ENCODE peak calls at places on chromosome X, in six cellular contexts. One of them, this sample, is unnamed.

GRCh38 chrX:47497274-47497673 is 14.3 kb upstream of the ZNF41 start:
- DNase-seq in HCT116: no peak
- DNase-seq in cardiac muscle cell: peak; percentile 56
- DNase-seq in tibial nerve: no peak
- DNase-seq in PC-3: peak; percentile 62
- DNase-seq in spleen: no peak
- DNase-seq in this sample: no peak

GRCh38 chrX:108088511-108088910 is 2.8 kb downstream of the PSMD10 start:
- DNase-seq in tibial nerve: no peak
- DNase-seq in HCT116: no peak
- DNase-seq in PC-3: no peak
- DNase-seq in cardiac muscle cell: no peak
- DNase-seq in spleen: no peak
- DNase-seq in this sample: no peak

GRCh38 chrX:114976321-114976720 is 41.1 kb downstream of the IL13RA2 start:
- DNase-seq in PC-3: peak; percentile 83
- DNase-seq in tibial nerve: no peak
- DNase-seq in HCT116: no peak
- DNase-seq in cardiac muscle cell: peak; percentile 43
- DNase-seq in spleen: no peak
- DNase-seq in this sample: no peak

GRCh38 chrX:66672106-66672505 is 33.2 kb upstream of the EDA2R start:
- DNase-seq in PC-3: no peak
- DNase-seq in tibial nerve: no peak
- DNase-seq in spleen: no peak
- DNase-seq in cardiac muscle cell: no peak
- DNase-seq in HCT116: no peak
- DNase-seq in this sample: no peak

GRCh38 chrX:10007604-10008003 is 40.4 kb downstream of the CLDN34 start:
- DNase-seq in HCT116: no peak
- DNase-seq in spleen: no peak
- DNase-seq in PC-3: no peak
- DNase-seq in tibial nerve: no peak
- DNase-seq in cardiac muscle cell: peak; percentile 45
- DNase-seq in this sample: no peak

GRCh38 chrX:112642349-112642748 is 37.4 kb downstream of the LHFPL1 start:
- DNase-seq in HCT116: peak; percentile 21
- DNase-seq in PC-3: peak; percentile 51
- DNase-seq in spleen: no peak
- DNase-seq in cardiac muscle cell: peak; percentile 57
- DNase-seq in tibial nerve: peak; percentile 25
- DNase-seq in this sample: peak; percentile 0

GRCh38 chrX:13059676-13060499 is 15.5 kb upstream of the FAM9C start:
- DNase-seq in HCT116: peak; percentile 26
- DNase-seq in PC-3: peak; percentile 90
- DNase-seq in spleen: no peak
- DNase-seq in cardiac muscle cell: peak; percentile 44
- DNase-seq in tibial nerve: no peak
- DNase-seq in this sample: no peak

GRCh38 chrX:7146703-7147430 is 645 bp upstream of the STS start:
- DNase-seq in HCT116: no peak
- DNase-seq in cardiac muscle cell: peak; percentile 7
- DNase-seq in tibial nerve: peak; percentile 5
- DNase-seq in spleen: no peak
- DNase-seq in PC-3: no peak
- DNase-seq in this sample: no peak

GRCh38 chrX:19721726-19722370 is 165.6 kb downstream of the SH3KBP1 start:
- DNase-seq in cardiac muscle cell: no peak
- DNase-seq in HCT116: no peak
- DNase-seq in tibial nerve: no peak
- DNase-seq in spleen: no peak
- DNase-seq in PC-3: no peak
- DNase-seq in this sample: no peak

GRCh38 chrX:139287155-139287924 is 243.2 kb upstream of the F9 start:
- DNase-seq in PC-3: peak; percentile 60
- DNase-seq in spleen: no peak
- DNase-seq in HCT116: no peak
- DNase-seq in cardiac muscle cell: no peak
- DNase-seq in tibial nerve: no peak
- DNase-seq in this sample: no peak

GRCh38 chrX:135454816-135455215 is 33.1 kb downstream of the SMIM10L2A start:
- DNase-seq in HCT116: no peak
- DNase-seq in cardiac muscle cell: peak; percentile 13
- DNase-seq in spleen: no peak
- DNase-seq in tibial nerve: no peak
- DNase-seq in PC-3: no peak
- DNase-seq in this sample: no peak

GRCh38 chrX:51494409-51494808 is 2.0 kb downstream of the NUDT11 start:
- DNase-seq in cardiac muscle cell: peak; percentile 10
- DNase-seq in spleen: no peak
- DNase-seq in HCT116: no peak
- DNase-seq in PC-3: peak; percentile 11
- DNase-seq in tibial nerve: no peak
- DNase-seq in this sample: no peak

GRCh38 chrX:110268875-110269274 is 49.0 kb downstream of the AMMECR1 start:
- DNase-seq in spleen: no peak
- DNase-seq in HCT116: no peak
- DNase-seq in tibial nerve: no peak
- DNase-seq in PC-3: no peak
- DNase-seq in cardiac muscle cell: no peak
- DNase-seq in this sample: no peak

GRCh38 chrX:29872831-29873230 is 342.5 kb upstream of the MAGEB2 start:
- DNase-seq in HCT116: no peak
- DNase-seq in PC-3: no peak
- DNase-seq in cardiac muscle cell: no peak
- DNase-seq in spleen: no peak
- DNase-seq in tibial nerve: no peak
- DNase-seq in this sample: no peak

GRCh38 chrX:119008122-119008744 is 33.8 kb downstream of the LONRF3 start:
- DNase-seq in cardiac muscle cell: peak; percentile 50
- DNase-seq in PC-3: peak; percentile 42
- DNase-seq in spleen: no peak
- DNase-seq in HCT116: no peak
- DNase-seq in tibial nerve: no peak
- DNase-seq in this sample: peak; percentile 14

GRCh38 chrX:110316351-110317078 is 1.4 kb downstream of the AMMECR1 start:
- DNase-seq in cardiac muscle cell: peak; percentile 22
- DNase-seq in HCT116: no peak
- DNase-seq in spleen: no peak
- DNase-seq in PC-3: no peak
- DNase-seq in tibial nerve: no peak
- DNase-seq in this sample: no peak

GRCh38 chrX:110346681-110347080 is 12.0 kb upstream of the RTL9 start:
- DNase-seq in PC-3: no peak
- DNase-seq in spleen: no peak
- DNase-seq in cardiac muscle cell: peak; percentile 40
- DNase-seq in HCT116: no peak
- DNase-seq in tibial nerve: no peak
- DNase-seq in this sample: no peak

GRCh38 chrX:617401-617800 is 13.2 kb upstream of the SHOX start:
- DNase-seq in spleen: no peak
- DNase-seq in tibial nerve: no peak
- DNase-seq in cardiac muscle cell: no peak
- DNase-seq in PC-3: no peak
- DNase-seq in HCT116: no peak
- DNase-seq in this sample: no peak

GRCh38 chrX:46979340-46979739 is 67.1 kb downstream of the JADE3 start:
- DNase-seq in PC-3: peak; percentile 71
- DNase-seq in tibial nerve: no peak
- DNase-seq in spleen: no peak
- DNase-seq in HCT116: peak; percentile 13
- DNase-seq in cardiac muscle cell: peak; percentile 65
- DNase-seq in this sample: no peak

GRCh38 chrX:114962209-114962608 is 55.2 kb downstream of the IL13RA2 start:
- DNase-seq in PC-3: peak; percentile 27
- DNase-seq in spleen: no peak
- DNase-seq in cardiac muscle cell: no peak
- DNase-seq in tibial nerve: no peak
- DNase-seq in HCT116: no peak
- DNase-seq in this sample: no peak

GRCh38 chrX:138858946-138859345 is 147.4 kb upstream of the FGF13 start:
- DNase-seq in PC-3: no peak
- DNase-seq in cardiac muscle cell: peak; percentile 3
- DNase-seq in spleen: no peak
- DNase-seq in tibial nerve: no peak
- DNase-seq in HCT116: no peak
- DNase-seq in this sample: no peak

GRCh38 chrX:45238489-45238888 is 37.8 kb upstream of the DIPK2B start:
- DNase-seq in PC-3: peak; percentile 1
- DNase-seq in spleen: no peak
- DNase-seq in tibial nerve: no peak
- DNase-seq in cardiac muscle cell: no peak
- DNase-seq in HCT116: no peak
- DNase-seq in this sample: no peak

GRCh38 chrX:128754130-128754529 is 701.9 kb upstream of the ACTRT1 start:
- DNase-seq in HCT116: no peak
- DNase-seq in cardiac muscle cell: no peak
- DNase-seq in PC-3: no peak
- DNase-seq in tibial nerve: no peak
- DNase-seq in spleen: no peak
- DNase-seq in this sample: no peak

DNA sequence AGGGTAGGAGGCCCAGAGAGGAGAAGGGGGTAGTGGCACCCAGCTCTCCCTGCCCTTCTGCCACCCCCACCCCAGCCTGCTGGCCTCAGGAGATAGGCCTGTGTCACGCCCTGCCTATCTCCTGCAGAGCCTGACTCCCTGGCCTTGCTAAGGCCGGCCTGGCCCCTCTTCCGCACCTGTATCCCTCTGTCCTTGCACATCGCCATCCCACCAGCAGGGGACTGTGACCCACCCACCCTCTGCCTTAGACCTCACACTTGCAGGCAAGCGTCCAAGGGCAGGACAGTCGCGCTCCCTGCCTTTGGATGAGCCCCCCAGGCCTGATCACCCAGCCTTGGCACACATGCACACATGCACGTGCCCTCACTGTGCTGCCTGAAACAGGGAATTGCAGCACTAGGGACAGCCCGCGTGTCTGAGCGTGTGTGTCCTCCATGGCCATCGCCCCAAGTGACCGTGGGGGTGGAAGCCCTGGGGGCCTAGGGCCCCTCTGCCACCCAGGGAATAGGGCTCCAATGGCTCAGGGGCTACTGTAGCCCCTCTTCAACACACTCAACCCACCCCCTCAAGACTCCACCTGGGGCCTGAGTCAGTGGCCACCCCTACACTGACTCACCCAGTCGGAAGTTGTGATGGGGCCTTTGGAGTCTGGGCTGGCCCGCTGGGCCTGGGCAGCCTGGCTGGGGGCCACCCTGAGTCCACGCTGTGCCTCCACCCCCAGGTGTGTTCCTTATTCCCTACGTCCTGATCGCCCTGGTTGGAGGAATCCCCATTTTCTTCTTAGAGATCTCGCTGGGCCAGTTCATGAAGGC is 2.1 kb downstream of the SLC6A8 start:
- DNase-seq in spleen: no peak
- DNase-seq in cardiac muscle cell: no peak
- DNase-seq in HCT116: no peak
- DNase-seq in tibial nerve: no peak
- DNase-seq in PC-3: peak; percentile 52
- DNase-seq in this sample: no peak
- H3K27ac ChIP-seq in spleen: no peak overlapping the region
- H3K27ac ChIP-seq in cardiac muscle cell: no peak overlapping the region
- H3K27ac ChIP-seq in HCT116: peak overlapping the region; percentile 52
- H3K27ac ChIP-seq in tibial nerve: peak overlapping the region; percentile 72
- H3K27ac ChIP-seq in PC-3: peak overlapping the region; percentile 32
- H3K27ac ChIP-seq in this sample: no peak overlapping the region

DNA sequence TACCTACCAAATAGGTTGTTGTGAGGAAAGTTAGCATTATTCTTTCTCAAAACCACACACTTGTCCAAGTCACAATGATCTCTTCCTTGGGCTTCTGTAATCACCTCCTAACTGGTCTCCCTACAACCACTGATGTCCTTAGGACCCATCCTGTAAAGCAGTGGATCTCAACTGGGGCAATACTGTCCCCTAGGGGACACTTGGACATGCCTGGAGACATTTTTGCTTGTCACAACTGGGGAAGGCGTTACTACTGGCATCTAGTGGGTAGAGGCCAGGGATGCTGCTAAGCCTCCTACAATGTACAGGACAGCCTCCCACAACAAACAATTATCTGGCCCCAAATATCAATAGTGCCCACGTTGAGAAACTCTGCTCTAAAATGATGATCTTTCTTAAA is 118.7 kb upstream of the AP1S2 start:
- DNase-seq in spleen: no peak
- DNase-seq in PC-3: peak; percentile 66
- DNase-seq in tibial nerve: no peak
- DNase-seq in cardiac muscle cell: peak; percentile 39
- DNase-seq in HCT116: peak; percentile 21
- DNase-seq in this sample: peak; percentile 1
- TF ChIP-seq CTCF in spleen: peak; percentile 46
- TF ChIP-seq CTCF in PC-3: peak; percentile 69
- TF ChIP-seq CTCF in tibial nerve: peak; percentile 54
- TF ChIP-seq CTCF in cardiac muscle cell: peak; percentile 33
- TF ChIP-seq CTCF in HCT116: peak; percentile 51
- TF ChIP-seq CTCF in this sample: no peak

GRCh38 chrX:123088331-123088730 is 95.7 kb upstream of the GRIA3 start:
- DNase-seq in spleen: no peak
- DNase-seq in cardiac muscle cell: no peak
- DNase-seq in HCT116: no peak
- DNase-seq in tibial nerve: no peak
- DNase-seq in PC-3: no peak
- DNase-seq in this sample: no peak

GRCh38 chrX:123088930-123089329 is 95.1 kb upstream of the GRIA3 start:
- DNase-seq in HCT116: no peak
- DNase-seq in cardiac muscle cell: no peak
- DNase-seq in PC-3: no peak
- DNase-seq in spleen: no peak
- DNase-seq in tibial nerve: no peak
- DNase-seq in this sample: no peak

GRCh38 chrX:123093792-123094191 is 90.3 kb upstream of the GRIA3 start:
- DNase-seq in spleen: no peak
- DNase-seq in HCT116: no peak
- DNase-seq in PC-3: no peak
- DNase-seq in cardiac muscle cell: no peak
- DNase-seq in tibial nerve: no peak
- DNase-seq in this sample: no peak
- H3K9me3 ChIP-seq in spleen: no peaks in the 10 kb centered on the region
- H3K9me3 ChIP-seq in HCT116: no peaks in the 10 kb centered on the region
- H3K9me3 ChIP-seq in PC-3: no peaks in the 10 kb centered on the region
- H3K9me3 ChIP-seq in cardiac muscle cell: no peaks in the 10 kb centered on the region
- H3K9me3 ChIP-seq in tibial nerve: no peaks in the 10 kb centered on the region
- H3K9me3 ChIP-seq in this sample: no peaks in the 10 kb centered on the region

GRCh38 chrX:103513067-103513466 is 6.2 kb downstream of the RAB40A start:
- DNase-seq in spleen: no peak
- DNase-seq in cardiac muscle cell: no peak
- DNase-seq in PC-3: no peak
- DNase-seq in tibial nerve: no peak
- DNase-seq in HCT116: no peak
- DNase-seq in this sample: no peak

GRCh38 chrX:103513476-103514108 is 5.7 kb downstream of the RAB40A start:
- DNase-seq in spleen: no peak
- DNase-seq in tibial nerve: no peak
- DNase-seq in HCT116: no peak
- DNase-seq in cardiac muscle cell: peak; percentile 35
- DNase-seq in PC-3: peak; percentile 4
- DNase-seq in this sample: no peak

GRCh38 chrX:103510031-103510430 is 9.3 kb downstream of the RAB40A start:
- DNase-seq in cardiac muscle cell: no peak
- DNase-seq in spleen: no peak
- DNase-seq in PC-3: no peak
- DNase-seq in HCT116: no peak
- DNase-seq in tibial nerve: no peak
- DNase-seq in this sample: no peak
- H3K27ac ChIP-seq in cardiac muscle cell: no peak overlapping the region
- H3K27ac ChIP-seq in spleen: no peak overlapping the region
- H3K27ac ChIP-seq in PC-3: no peak overlapping the region
- H3K27ac ChIP-seq in HCT116: no peak overlapping the region
- H3K27ac ChIP-seq in tibial nerve: no peak overlapping the region
- H3K27ac ChIP-seq in this sample: no peak overlapping the region

GRCh38 chrX:82676386-82676785 is 831.7 kb upstream of the POU3F4 start:
- DNase-seq in PC-3: peak; percentile 30
- DNase-seq in tibial nerve: no peak
- DNase-seq in HCT116: peak; percentile 15
- DNase-seq in spleen: no peak
- DNase-seq in cardiac muscle cell: no peak
- DNase-seq in this sample: no peak
- TF ChIP-seq CTCF in PC-3: peak; percentile 60
- TF ChIP-seq CTCF in tibial nerve: no peak
- TF ChIP-seq CTCF in HCT116: peak; percentile 37
- TF ChIP-seq CTCF in spleen: no peak
- TF ChIP-seq CTCF in cardiac muscle cell: no peak
- TF ChIP-seq CTCF in this sample: no peak

This sample was measured in CD4-positive, alpha-beta T cell.